ENCODE peak calls at places on chromosomes 13 and 19, in eight cellular contexts. R is SK-N-SH; B is fibroblast of gingiva; L is activated naive CD8-positive, alpha-beta T cell treated with anti-CD3 and anti-CD28 coated beads for 36 hours; O is fibroblast of lung; V is NCI-H1436; C is cerebellar nuclear complex; J is amygdala. X is an unnamed sample.

GRCh38 chr13:37476874-37477273 is 121.7 kb downstream of the POSTN start:
- DNase-seq in C (no peak), O (peak), J (no peak), V (no peak), L (no peak), R (no peak), B (no peak), X (no peak)

GRCh38 chr19:38142176-38143035 is 81.6 kb downstream of the DPF1 start:
- DNase-seq in O (peak), B (peak), J (peak), V (peak), L (peak), R (peak), C (no peak), X (peak)

GRCh38 chr19:17579523-17580244 is 24.2 kb downstream of the COLGALT1 start:
- DNase-seq in V (peak), L (peak), R (peak), C (no peak), O (peak), B (peak), J (no peak), X (peak)

GRCh38 chr19:50719566-50719965 is at the start of gene SHANK1:
- DNase-seq in B (no peak), J (no peak), C (no peak), V (no peak), O (peak), L (no peak), R (peak), X (no peak)

GRCh38 chr19:21698215-21698614 is 69.2 kb downstream of the ZNF100 start:
- DNase-seq in O (peak), J (no peak), L (no peak), C (no peak), R (peak), B (no peak), V (no peak), X (peak)

GRCh38 chr19:13883665-13884064 is 6.7 kb downstream of the NANOS3 start:
- DNase-seq in L (no peak), J (no peak), R (peak), V (no peak), B (no peak), O (no peak), C (no peak), X (no peak)

GRCh38 chr19:54160182-54160811 is 776 bp upstream of the LENG1 start:
- DNase-seq in R (no peak), J (no peak), C (no peak), V (peak), O (no peak), L (peak), B (no peak), X (peak)

GRCh38 chr13:19713186-19713965 is 69.4 kb downstream of the PSPC1 start:
- DNase-seq in B (peak), C (no peak), O (peak), J (no peak), R (no peak), V (no peak), L (no peak), X (no peak)

GRCh38 chr19:33064117-33064777 is 441 bp downstream of the RHPN2 start:
- DNase-seq in B (no peak), V (peak), O (no peak), J (no peak), L (peak), R (peak), C (no peak), X (peak)

GRCh38 chr19:403221-404036 is 5.5 kb downstream of the C2CD4C start:
- DNase-seq in V (no peak), L (no peak), R (peak), J (no peak), O (no peak), B (no peak), C (no peak), X (peak)

GRCh38 chr13:113519556-113519955 is 29.0 kb upstream of the DCUN1D2 start:
- DNase-seq in C (no peak), V (no peak), J (no peak), R (no peak), B (no peak), O (no peak), L (no peak), X (no peak)

GRCh38 chr13:78976696-78977095 is 317.7 kb upstream of the OBI1 start:
- DNase-seq in J (no peak), O (no peak), R (no peak), C (no peak), B (no peak), L (no peak), V (no peak), X (no peak)

X was measured in SK-N-DZ.